ENCODE peak calls at places on chromosomes 11 and 22, in eight cellular contexts. One of them, this sample, is unnamed. For H3K4me1, the result is how much of the 10 kb centered on the place peaks cover.

GRCh38 chr11:33443684-33444083 is 186.5 kb downstream of the HIPK3 start:
- DNase-seq in hepatocyte: no peak
- DNase-seq in neural progenitor cell: no peak
- DNase-seq in HCT116: no peak
- DNase-seq in MM.1S: no peak
- DNase-seq in GM23338: no peak
- DNase-seq in OCI-LY7: peak
- DNase-seq in SK-N-SH: no peak
- DNase-seq in this sample: no peak

GRCh38 chr11:16252373-16252772 is 104.0 kb downstream of the SOX6 start:
- DNase-seq in hepatocyte: peak
- DNase-seq in neural progenitor cell: peak
- DNase-seq in HCT116: no peak
- DNase-seq in MM.1S: no peak
- DNase-seq in GM23338: peak
- DNase-seq in OCI-LY7: no peak
- DNase-seq in SK-N-SH: peak
- DNase-seq in this sample: peak

GRCh38 chr11:22263613-22264012 is 70.7 kb downstream of the ANO5 start:
- DNase-seq in hepatocyte: no peak
- DNase-seq in neural progenitor cell: no peak
- DNase-seq in HCT116: no peak
- DNase-seq in MM.1S: no peak
- DNase-seq in GM23338: no peak
- DNase-seq in OCI-LY7: no peak
- DNase-seq in SK-N-SH: no peak
- DNase-seq in this sample: no peak

GRCh38 chr11:20670932-20671403 is 1.6 kb downstream of the NELL1 start:
- DNase-seq in hepatocyte: no peak
- DNase-seq in neural progenitor cell: peak
- DNase-seq in HCT116: no peak
- DNase-seq in MM.1S: no peak
- DNase-seq in GM23338: peak
- DNase-seq in OCI-LY7: no peak
- DNase-seq in SK-N-SH: no peak
- DNase-seq in this sample: no peak

GRCh38 chr11:127006311-127006710 is 5.7 kb upstream of the KIRREL3 start:
- DNase-seq in hepatocyte: no peak
- DNase-seq in neural progenitor cell: no peak
- DNase-seq in HCT116: no peak
- DNase-seq in MM.1S: no peak
- DNase-seq in GM23338: no peak
- DNase-seq in OCI-LY7: no peak
- DNase-seq in SK-N-SH: no peak
- DNase-seq in this sample: no peak

GRCh38 chr11:593347-593746 is 17.1 kb downstream of the PHRF1 start:
- DNase-seq in hepatocyte: no peak
- DNase-seq in neural progenitor cell: no peak
- DNase-seq in HCT116: no peak
- DNase-seq in MM.1S: no peak
- DNase-seq in GM23338: no peak
- DNase-seq in OCI-LY7: no peak
- DNase-seq in SK-N-SH: no peak
- DNase-seq in this sample: no peak

GRCh38 chr22:23626286-23626975 is 5.7 kb downstream of the DRICH1 start:
- DNase-seq in hepatocyte: no peak
- DNase-seq in neural progenitor cell: no peak
- DNase-seq in HCT116: no peak
- DNase-seq in MM.1S: no peak
- DNase-seq in GM23338: no peak
- DNase-seq in OCI-LY7: no peak
- DNase-seq in SK-N-SH: no peak
- DNase-seq in this sample: peak

GRCh38 chr11:126104420-126104819 is 41.8 kb upstream of the CDON start:
- DNase-seq in hepatocyte: no peak
- DNase-seq in neural progenitor cell: peak
- DNase-seq in HCT116: no peak
- DNase-seq in MM.1S: peak
- DNase-seq in GM23338: peak
- DNase-seq in OCI-LY7: no peak
- DNase-seq in SK-N-SH: no peak
- DNase-seq in this sample: no peak

GRCh38 chr22:40449676-40450035 is 79.3 kb downstream of the SGSM3 start:
- DNase-seq in hepatocyte: no peak
- DNase-seq in neural progenitor cell: no peak
- DNase-seq in HCT116: no peak
- DNase-seq in MM.1S: no peak
- DNase-seq in GM23338: no peak
- DNase-seq in OCI-LY7: no peak
- DNase-seq in SK-N-SH: no peak
- DNase-seq in this sample: no peak

GRCh38 chr11:62444271-62444833 is 25.5 kb downstream of the SCGB1A1 start:
- DNase-seq in hepatocyte: no peak
- DNase-seq in neural progenitor cell: peak
- DNase-seq in HCT116: no peak
- DNase-seq in MM.1S: no peak
- DNase-seq in GM23338: no peak
- DNase-seq in OCI-LY7: no peak
- DNase-seq in SK-N-SH: peak
- DNase-seq in this sample: no peak

GRCh38 chr22:23279781-23280180 is 99.5 kb downstream of the BCR start:
- DNase-seq in hepatocyte: no peak
- DNase-seq in neural progenitor cell: no peak
- DNase-seq in HCT116: no peak
- DNase-seq in MM.1S: no peak
- DNase-seq in GM23338: no peak
- DNase-seq in OCI-LY7: no peak
- DNase-seq in SK-N-SH: no peak
- DNase-seq in this sample: no peak

GRCh38 chr11:111541209-111542061 is 915 bp downstream of the LAYN start:
- DNase-seq in hepatocyte: peak
- DNase-seq in neural progenitor cell: peak
- DNase-seq in HCT116: no peak
- DNase-seq in MM.1S: no peak
- DNase-seq in GM23338: peak
- DNase-seq in OCI-LY7: no peak
- DNase-seq in SK-N-SH: peak
- DNase-seq in this sample: no peak

GRCh38 chr11:65207918-65208784 is 26.4 kb downstream of the CAPN1 start:
- DNase-seq in hepatocyte: no peak
- DNase-seq in neural progenitor cell: no peak
- DNase-seq in HCT116: no peak
- DNase-seq in MM.1S: no peak
- DNase-seq in GM23338: no peak
- DNase-seq in OCI-LY7: no peak
- DNase-seq in SK-N-SH: no peak
- DNase-seq in this sample: no peak

GRCh38 chr22:50304528-50305392 is 2.7 kb downstream of the PLXNB2 start:
- DNase-seq in hepatocyte: peak
- DNase-seq in neural progenitor cell: no peak
- DNase-seq in HCT116: no peak
- DNase-seq in MM.1S: no peak
- DNase-seq in GM23338: no peak
- DNase-seq in OCI-LY7: no peak
- DNase-seq in SK-N-SH: no peak
- DNase-seq in this sample: peak

GRCh38 chr11:44690651-44691050 is 36.1 kb upstream of the TSPAN18 start:
- DNase-seq in hepatocyte: no peak
- DNase-seq in neural progenitor cell: no peak
- DNase-seq in HCT116: no peak
- DNase-seq in MM.1S: no peak
- DNase-seq in GM23338: no peak
- DNase-seq in OCI-LY7: no peak
- DNase-seq in SK-N-SH: no peak
- DNase-seq in this sample: no peak

GRCh38 chr22:36279219-36279666 is 26.3 kb downstream of the APOL1 start:
- DNase-seq in hepatocyte: no peak
- DNase-seq in neural progenitor cell: no peak
- DNase-seq in HCT116: no peak
- DNase-seq in MM.1S: no peak
- DNase-seq in GM23338: no peak
- DNase-seq in OCI-LY7: no peak
- DNase-seq in SK-N-SH: no peak
- DNase-seq in this sample: no peak

GRCh38 chr11:93822359-93822758 is 28.1 kb downstream of the VSTM5 start:
- DNase-seq in hepatocyte: no peak
- DNase-seq in neural progenitor cell: no peak
- DNase-seq in HCT116: no peak
- DNase-seq in MM.1S: no peak
- DNase-seq in GM23338: no peak
- DNase-seq in OCI-LY7: no peak
- DNase-seq in SK-N-SH: no peak
- DNase-seq in this sample: no peak

GRCh38 chr11:40241524-40242037 is 1217.9 kb downstream of the LRRC4C start:
- DNase-seq in hepatocyte: peak
- DNase-seq in neural progenitor cell: no peak
- DNase-seq in HCT116: no peak
- DNase-seq in MM.1S: peak
- DNase-seq in GM23338: no peak
- DNase-seq in OCI-LY7: no peak
- DNase-seq in SK-N-SH: no peak
- DNase-seq in this sample: no peak

GRCh38 chr11:44972746-44973435 is 22.2 kb upstream of the TP53I11 start:
- DNase-seq in hepatocyte: no peak
- DNase-seq in neural progenitor cell: no peak
- DNase-seq in HCT116: no peak
- DNase-seq in MM.1S: no peak
- DNase-seq in GM23338: no peak
- DNase-seq in OCI-LY7: no peak
- DNase-seq in SK-N-SH: no peak
- DNase-seq in this sample: no peak

GRCh38 chr11:36304349-36304748 is 8.3 kb downstream of the PRR5L start:
- DNase-seq in hepatocyte: no peak
- DNase-seq in neural progenitor cell: no peak
- DNase-seq in HCT116: no peak
- DNase-seq in MM.1S: no peak
- DNase-seq in GM23338: no peak
- DNase-seq in OCI-LY7: no peak
- DNase-seq in SK-N-SH: no peak
- DNase-seq in this sample: no peak

GRCh38 chr22:37569009-37569920 is 9.0 kb downstream of the CDC42EP1 start:
- DNase-seq in hepatocyte: peak
- DNase-seq in neural progenitor cell: no peak
- DNase-seq in HCT116: no peak
- DNase-seq in MM.1S: no peak
- DNase-seq in GM23338: peak
- DNase-seq in OCI-LY7: no peak
- DNase-seq in SK-N-SH: no peak
- DNase-seq in this sample: no peak

GRCh38 chr11:13229136-13229535 is 48.5 kb upstream of the BMAL1 start:
- DNase-seq in hepatocyte: no peak
- DNase-seq in neural progenitor cell: no peak
- DNase-seq in HCT116: no peak
- DNase-seq in MM.1S: no peak
- DNase-seq in GM23338: no peak
- DNase-seq in OCI-LY7: no peak
- DNase-seq in SK-N-SH: no peak
- DNase-seq in this sample: no peak
- TF ChIP-seq EZH2phosphoT487 in hepatocyte: no peak
- TF ChIP-seq EZH2phosphoT487 in neural progenitor cell: no peak
- TF ChIP-seq EZH2phosphoT487 in HCT116: no peak
- TF ChIP-seq EZH2phosphoT487 in MM.1S: no peak
- TF ChIP-seq EZH2phosphoT487 in GM23338: no peak
- TF ChIP-seq EZH2phosphoT487 in OCI-LY7: no peak
- TF ChIP-seq EZH2phosphoT487 in SK-N-SH: no peak
- TF ChIP-seq EZH2phosphoT487 in this sample: no peak

DNA sequence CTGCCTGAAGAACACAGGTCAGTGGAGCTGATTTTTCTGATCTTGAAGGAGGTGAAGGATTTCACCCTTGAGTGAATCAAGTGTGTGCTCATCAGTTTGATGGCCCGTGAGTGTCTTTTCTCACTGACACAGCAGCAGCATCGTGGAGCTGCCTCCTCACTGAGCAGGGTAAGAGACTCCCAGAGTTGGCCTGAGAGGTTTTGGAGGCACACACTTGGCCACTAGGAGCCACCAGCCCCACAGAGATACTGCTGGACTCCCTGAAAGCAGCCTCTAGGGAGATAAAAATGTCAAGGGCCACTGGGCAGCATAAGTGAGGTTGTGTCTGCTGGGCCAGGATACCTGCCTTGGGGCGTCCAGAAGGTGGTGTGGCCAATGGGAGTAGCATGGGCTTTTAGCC is 245.4 kb downstream of the GRIK4 start:
- DNase-seq in hepatocyte: no peak
- DNase-seq in neural progenitor cell: peak
- DNase-seq in HCT116: no peak
- DNase-seq in MM.1S: no peak
- DNase-seq in GM23338: peak
- DNase-seq in OCI-LY7: no peak
- DNase-seq in SK-N-SH: peak
- DNase-seq in this sample: peak
- TF ChIP-seq CTCF in hepatocyte: no peak
- TF ChIP-seq CTCF in neural progenitor cell: peak
- TF ChIP-seq CTCF in HCT116: peak
- TF ChIP-seq CTCF in MM.1S: no peak
- TF ChIP-seq CTCF in GM23338: peak
- TF ChIP-seq CTCF in OCI-LY7: no peak
- TF ChIP-seq CTCF in SK-N-SH: no peak
- TF ChIP-seq CTCF in this sample: peak

DNA sequence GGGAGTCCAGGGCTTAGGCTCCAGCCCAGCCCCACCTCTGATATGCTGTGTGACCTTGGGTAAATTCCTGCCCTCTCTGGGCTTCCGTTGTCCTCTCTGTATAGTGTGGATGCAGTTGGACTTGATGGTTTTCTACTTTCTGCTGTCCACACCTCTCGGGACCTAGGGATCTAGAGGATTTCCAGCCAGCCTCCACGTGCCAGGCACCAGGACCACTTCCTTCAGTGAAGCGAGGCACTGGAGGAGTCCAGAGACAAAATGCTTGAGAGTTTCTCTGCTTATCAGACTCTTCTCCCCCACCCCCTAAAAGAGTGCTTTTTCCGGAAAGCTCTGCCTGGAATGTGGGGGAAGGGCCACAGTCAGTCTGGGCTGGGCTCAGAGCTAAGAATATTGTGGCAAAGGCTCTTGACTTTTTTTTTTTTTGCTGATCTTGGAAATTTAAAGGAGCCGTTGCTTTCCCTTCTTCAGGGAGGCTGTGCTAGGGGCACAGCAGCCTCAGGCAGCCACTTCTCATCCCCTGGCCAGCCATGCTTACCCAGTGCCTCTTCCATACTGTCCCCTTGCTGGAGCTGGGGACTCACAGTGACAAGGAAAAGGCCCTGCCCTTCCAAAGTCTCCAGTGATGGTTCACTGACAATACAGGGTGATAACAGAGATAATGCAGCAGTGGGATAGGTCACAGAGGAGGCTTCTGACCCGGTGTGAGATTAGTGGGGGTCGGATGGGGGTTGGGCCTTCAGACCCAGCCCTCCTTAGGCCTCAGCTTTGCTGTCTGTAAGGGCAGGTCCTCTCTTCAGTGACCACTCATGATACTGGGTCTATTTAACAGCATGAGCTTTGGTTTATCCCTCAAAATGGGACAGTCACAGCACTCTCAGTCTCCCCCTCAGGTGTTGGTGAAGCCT is 2.9 kb upstream of the SERPINH1 start:
- DNase-seq in hepatocyte: peak
- DNase-seq in neural progenitor cell: no peak
- DNase-seq in HCT116: no peak
- DNase-seq in MM.1S: no peak
- DNase-seq in GM23338: peak
- DNase-seq in OCI-LY7: no peak
- DNase-seq in SK-N-SH: no peak
- DNase-seq in this sample: no peak
- H3K4me1 ChIP-seq in hepatocyte: under half
- H3K4me1 ChIP-seq in neural progenitor cell: under half
- H3K4me1 ChIP-seq in HCT116: half or more
- H3K4me1 ChIP-seq in MM.1S: under half
- H3K4me1 ChIP-seq in GM23338: under half
- H3K4me1 ChIP-seq in OCI-LY7: under half
- H3K4me1 ChIP-seq in SK-N-SH: half or more
- H3K4me1 ChIP-seq in this sample: under half

GRCh38 chr11:73521621-73522020 is 76.3 kb downstream of the FAM168A start:
- DNase-seq in hepatocyte: no peak
- DNase-seq in neural progenitor cell: no peak
- DNase-seq in HCT116: peak
- DNase-seq in MM.1S: no peak
- DNase-seq in GM23338: no peak
- DNase-seq in OCI-LY7: no peak
- DNase-seq in SK-N-SH: no peak
- DNase-seq in this sample: peak
- TF ChIP-seq EZH2phosphoT487 in hepatocyte: no peak
- TF ChIP-seq EZH2phosphoT487 in neural progenitor cell: no peak
- TF ChIP-seq EZH2phosphoT487 in HCT116: no peak
- TF ChIP-seq EZH2phosphoT487 in MM.1S: no peak
- TF ChIP-seq EZH2phosphoT487 in GM23338: no peak
- TF ChIP-seq EZH2phosphoT487 in OCI-LY7: no peak
- TF ChIP-seq EZH2phosphoT487 in SK-N-SH: no peak
- TF ChIP-seq EZH2phosphoT487 in this sample: no peak

This sample was measured in PC-3.